ENCODE peak calls at places on chromosomes 1 and 21, in five cellular contexts. F is effector memory CD8-positive, alpha-beta T cell; D is pancreas; O is substantia nigra; S is KBM-7. K is an unnamed sample.

GRCh38 chr1:2977886-2978611 is 43.2 kb upstream of the ACTRT2 start:
- DNase-seq in D (no peak), S (no peak), O (no peak), F (no peak), K (no peak)

GRCh38 chr1:183330335-183330734 is 87.8 kb downstream of the NMNAT2 start:
- DNase-seq in O (no peak), S (no peak), F (no peak), D (no peak), K (no peak)

GRCh38 chr1:15424146-15424667 is 14.0 kb upstream of the CTRC start:
- DNase-seq in O (no peak), F (no peak), S (no peak), D (peak; percentile 85), K (no peak)

GRCh38 chr21:37542512-37542911 is 175.9 kb downstream of the DYRK1A start:
- DNase-seq in O (no peak), D (no peak), S (no peak), F (no peak), K (no peak)

GRCh38 chr1:174743654-174744561 is 255.8 kb upstream of the CACYBP start:
- DNase-seq in O (no peak), D (no peak), S (peak; percentile 55), F (no peak), K (no peak)

GRCh38 chr1:45260244-45260643 is 53.8 kb upstream of the ZSWIM5 start:
- DNase-seq in F (no peak), D (no peak), S (no peak), O (no peak), K (no peak)

GRCh38 chr1:206012086-206012859 is 9.1 kb upstream of the RAB7B start:
- DNase-seq in O (no peak), F (no peak), S (peak; percentile 100), D (no peak), K (no peak)

GRCh38 chr1:15816674-15817073 is 9.2 kb upstream of the UQCRHL start:
- DNase-seq in O (no peak), F (no peak), S (no peak), D (no peak), K (no peak)